ENCODE peak calls at places on chromosome 17, in ten cellular contexts. Q, O, K, Y, D, F, V, L, N and A are unnamed samples.

GRCh38 chr17:73291260-73291801 is 20.5 kb downstream of the CDC42EP4 start:
- DNase-seq in Q (peak; percentile 95), O (peak; percentile 73), K (no peak), Y (no peak), D (peak; percentile 72), F (peak; percentile 92), V (peak; percentile 68), L (peak; percentile 58), N (no peak), A (peak; percentile 55)

GRCh38 chr17:45175759-45176140 is 14.1 kb downstream of the HEXIM2 start:
- DNase-seq in Q (no peak), O (no peak), K (no peak), Y (no peak), D (no peak), F (no peak), V (no peak), L (no peak), N (no peak), A (no peak)

GRCh38 chr17:62892870-62893338 is 73.1 kb upstream of the TANC2 start:
- DNase-seq in Q (no peak), O (peak; percentile 40), K (no peak), Y (no peak), D (peak; percentile 31), F (peak; percentile 90), V (no peak), L (no peak), N (no peak), A (no peak)

GRCh38 chr17:75059369-75060345 is 12.6 kb downstream of the KCTD2 start:
- DNase-seq in Q (no peak), O (no peak), K (no peak), Y (no peak), D (peak; percentile 50), F (peak; percentile 39), V (peak; percentile 47), L (no peak), N (no peak), A (no peak)

GRCh38 chr17:35898283-35899070 is 18.3 kb upstream of the CCL5 start:
- DNase-seq in Q (no peak), O (peak; percentile 88), K (no peak), Y (no peak), D (no peak), F (peak; percentile 35), V (no peak), L (no peak), N (no peak), A (no peak)

GRCh38 chr17:4770632-4771031 is 1.1 kb upstream of the TM4SF5 start:
- DNase-seq in Q (no peak), O (no peak), K (no peak), Y (no peak), D (no peak), F (no peak), V (no peak), L (no peak), N (no peak), A (no peak)

GRCh38 chr17:67139784-67140665 is 95.7 kb downstream of the CACNG1 start:
- DNase-seq in Q (no peak), O (no peak), K (no peak), Y (no peak), D (no peak), F (no peak), V (no peak), L (no peak), N (no peak), A (no peak)

GRCh38 chr17:73633736-73634135 is 10.5 kb downstream of the SDK2 start:
- DNase-seq in Q (no peak), O (no peak), K (no peak), Y (no peak), D (no peak), F (no peak), V (no peak), L (no peak), N (no peak), A (no peak)

GRCh38 chr17:46874906-46875305 is 23.5 kb downstream of the WNT9B start:
- DNase-seq in Q (no peak), O (no peak), K (no peak), Y (no peak), D (no peak), F (no peak), V (no peak), L (peak; percentile 33), N (no peak), A (no peak)

GRCh38 chr17:19958023-19958422 is 19.6 kb downstream of the AKAP10 start:
- DNase-seq in Q (no peak), O (no peak), K (no peak), Y (no peak), D (no peak), F (no peak), V (no peak), L (no peak), N (no peak), A (no peak)

GRCh38 chr17:71639865-71640264 is 481.0 kb upstream of the SOX9 start:
- DNase-seq in Q (no peak), O (no peak), K (no peak), Y (no peak), D (no peak), F (no peak), V (no peak), L (no peak), N (no peak), A (no peak)

GRCh38 chr17:48545022-48545376 is at the start of gene HOXB2:
- DNase-seq in Q (no peak), O (no peak), K (no peak), Y (no peak), D (no peak), F (no peak), V (peak; percentile 35), L (no peak), N (no peak), A (no peak)

DNA sequence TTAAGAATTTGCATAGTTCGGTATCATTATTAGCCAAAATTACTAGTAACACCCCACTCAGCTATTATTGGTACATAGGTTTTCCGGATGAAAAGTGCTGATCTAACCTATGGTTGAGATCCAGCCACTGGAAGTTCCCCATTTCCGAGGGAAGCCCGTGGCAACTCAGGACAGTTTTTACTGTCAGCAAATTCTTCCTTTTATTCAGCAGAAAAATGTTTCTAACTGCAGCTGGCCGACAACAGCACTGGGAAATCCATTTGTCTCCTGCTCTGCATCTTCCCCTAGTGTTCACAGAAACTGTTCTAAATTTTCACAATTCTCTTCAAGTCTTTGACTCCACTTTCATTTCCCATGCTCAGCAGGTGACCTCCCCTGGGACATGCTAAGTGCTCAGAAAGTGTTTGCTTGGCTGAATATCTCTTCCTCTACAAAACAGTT is 15.6 kb upstream of the MMD start:
- DNase-seq in Q (no peak), O (no peak), K (no peak), Y (no peak), D (no peak), F (no peak), V (no peak), L (no peak), N (no peak), A (no peak)
- TF ChIP-seq POLR2A in Q (no peak), O (no peak), K (no peak), Y (no peak), D (no peak), F (no peak), V (no peak), L (no peak), N (no peak), A (no peak)

DNA sequence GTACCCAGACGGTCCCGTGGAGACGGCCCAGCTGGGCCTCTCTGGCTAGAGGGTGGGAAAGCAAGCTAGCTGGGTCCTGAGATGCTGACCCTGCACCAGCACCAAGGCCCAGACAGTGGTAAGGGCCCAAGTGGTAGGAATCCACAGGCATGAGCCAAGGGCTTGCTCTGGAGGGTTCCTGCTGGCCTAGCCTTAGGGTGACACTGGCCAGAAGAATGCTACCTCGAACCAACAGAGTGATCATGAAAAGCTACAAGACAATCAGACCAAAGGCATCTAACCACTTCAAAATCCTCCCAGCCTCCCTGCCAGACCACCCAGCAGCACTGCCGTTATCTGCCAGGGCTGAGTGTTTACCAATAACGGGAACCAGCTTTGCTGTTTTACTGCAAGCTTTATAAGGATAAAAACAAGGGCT is 13.2 kb downstream of the HIC1 start:
- DNase-seq in Q (no peak), O (no peak), K (no peak), Y (no peak), D (no peak), F (no peak), V (peak; percentile 55), L (no peak), N (no peak), A (no peak)
- TF ChIP-seq POLR2A in Q (no peak), O (no peak), K (no peak), Y (no peak), D (no peak), F (no peak), V (no peak), L (no peak), N (no peak), A (no peak)

DNA sequence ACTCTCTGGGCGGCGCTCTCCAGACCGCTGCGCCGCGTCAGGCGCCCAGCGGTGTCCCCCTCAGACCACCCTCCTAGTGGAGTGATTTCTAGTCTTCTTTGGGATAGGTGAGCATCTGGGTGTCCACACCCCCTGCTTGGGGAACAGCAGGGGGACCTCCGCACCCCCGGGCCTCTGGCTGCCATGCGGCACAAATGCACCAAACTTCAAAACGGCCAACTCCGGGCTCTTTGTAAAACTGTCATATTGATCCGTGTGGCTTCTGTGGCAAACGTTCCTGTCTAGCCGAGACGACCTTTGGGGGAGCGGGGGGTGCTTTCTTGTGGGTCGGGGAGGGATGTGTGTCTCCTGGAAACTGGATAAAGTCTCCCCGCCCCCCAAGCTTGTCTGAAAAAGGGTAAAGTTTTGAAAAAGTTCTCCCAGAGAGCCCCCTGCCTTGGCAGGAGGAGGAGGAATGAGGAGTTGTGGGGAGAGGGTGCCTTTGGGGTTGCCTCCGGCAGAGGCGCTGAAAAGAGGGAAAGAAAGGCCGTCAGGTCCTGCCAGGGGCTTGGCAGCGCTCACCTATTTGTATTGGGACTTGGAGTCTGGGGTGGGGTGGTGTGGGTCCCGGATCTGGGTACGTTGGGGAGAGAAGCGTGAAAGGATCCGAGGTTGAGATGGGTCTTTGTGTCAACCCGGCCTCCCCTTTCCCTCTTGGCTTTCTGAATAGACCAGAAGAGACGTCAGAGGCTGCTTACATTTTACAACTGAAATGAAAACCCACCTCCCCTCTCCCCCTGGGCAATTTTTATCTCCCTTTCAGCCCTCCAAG is 2.2 kb upstream of the CHD3 start:
- DNase-seq in Q (peak; percentile 92), O (peak; percentile 54), K (peak; percentile 79), Y (no peak), D (no peak), F (peak; percentile 42), V (peak; percentile 60), L (peak; percentile 60), N (peak; percentile 59), A (no peak)
- TF ChIP-seq POLR2A in Q (no peak), O (no peak), K (no peak), Y (no peak), D (no peak), F (no peak), V (no peak), L (no peak), N (no peak), A (no peak)

DNA sequence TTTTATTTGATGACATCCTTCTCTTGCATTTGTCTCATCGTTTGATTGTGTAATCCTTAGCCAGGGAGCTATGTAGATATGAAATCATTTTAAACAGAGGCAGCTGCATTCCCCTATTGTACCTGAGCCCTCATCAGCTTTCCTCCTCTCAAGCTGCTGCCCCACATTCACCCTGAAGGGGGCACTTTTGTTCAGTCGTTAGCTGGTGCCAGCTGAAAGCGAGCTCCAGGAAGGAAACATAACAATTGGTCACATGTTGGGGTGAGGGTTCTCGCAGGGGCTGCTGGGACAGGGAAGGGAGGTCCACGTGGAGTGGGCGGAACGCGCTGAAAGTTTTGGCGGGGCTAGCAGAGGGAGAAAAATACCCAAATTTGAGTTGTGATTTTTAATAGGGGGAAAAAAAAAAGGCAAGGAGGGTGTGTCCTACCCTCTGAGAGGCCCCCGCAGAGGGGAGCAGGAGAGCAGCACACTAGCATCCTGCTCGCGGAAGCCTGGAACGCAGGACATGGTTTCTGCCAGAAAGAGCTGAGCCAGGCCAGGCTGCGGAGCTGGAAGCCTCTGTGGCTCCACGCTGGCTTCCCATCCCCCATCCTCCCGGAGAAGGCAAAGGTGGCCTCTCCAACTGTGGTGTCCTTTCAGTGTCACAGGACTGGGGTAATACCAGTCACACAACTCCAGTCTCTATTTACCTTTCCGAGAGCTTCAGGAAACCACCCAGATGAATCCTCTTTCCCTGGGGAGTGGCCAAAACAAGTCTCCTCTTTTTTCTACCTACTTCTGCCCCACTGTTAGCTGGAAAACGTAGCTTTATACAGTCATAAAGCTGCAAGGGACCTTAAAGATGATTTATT is 8.4 kb upstream of the MSL1 start:
- DNase-seq in Q (peak; percentile 99), O (peak; percentile 95), K (peak; percentile 95), Y (peak; percentile 93), D (peak; percentile 94), F (peak; percentile 94), V (peak; percentile 97), L (peak; percentile 90), N (peak; percentile 92), A (peak; percentile 88)
- TF ChIP-seq POLR2A in Q (no peak), O (no peak), K (peak; percentile 15), Y (no peak), D (no peak), F (no peak), V (peak; percentile 51), L (no peak), N (no peak), A (peak; percentile 39)